ENCODE peak calls at places on chromosomes 7 and 10, in ten cellular contexts. C is activated CD8-positive, alpha-beta memory T cell treated with anti-CD3 and anti-CD28 coated beads, Interleukin-2, amount 10 ng/mL, durations not matched to agents 7 days and 5 days; I is sciatic nerve; A is left lung; Y is psoas muscle; V is natural killer cell; R is left cardiac atrium; B is upper lobe of right lung; K is naive thymus-derived CD4-positive, alpha-beta T cell; W is Panc1. H is an unnamed sample.

GRCh38 chr7:101987494-101987893 is 170.1 kb downstream of the CUX1 start:
- ATAC-seq in B (no peak), R (no peak), K (no peak), A (no peak), Y (no peak), W (no peak), C (no peak), V (no peak), I (no peak), H (no peak)

GRCh38 chr7:92608380-92609322 is 18.5 kb upstream of the FAM133B start:
- ATAC-seq in V (no peak), I (peak), C (no peak), K (no peak), Y (no peak), B (peak), A (peak), W (no peak), R (peak), H (no peak)

GRCh38 chr7:50778189-50778588 is 4.5 kb downstream of the GRB10 start:
- ATAC-seq in C (no peak), V (no peak), W (no peak), A (no peak), K (no peak), Y (no peak), B (no peak), I (no peak), R (no peak), H (no peak)

GRCh38 chr10:6840766-6841165 is 260.7 kb upstream of the PRKCQ start:
- ATAC-seq in C (no peak), K (no peak), R (no peak), V (no peak), B (no peak), A (no peak), I (no peak), W (no peak), Y (no peak), H (no peak)

GRCh38 chr10:114172776-114173555 is 1.0 kb downstream of the CCDC186 start:
- ATAC-seq in B (no peak), V (no peak), I (no peak), Y (no peak), R (no peak), W (no peak), C (no peak), K (no peak), A (no peak), H (no peak)

GRCh38 chr10:92031580-92031979 is 108.0 kb downstream of the BTAF1 start:
- ATAC-seq in C (peak), Y (no peak), K (no peak), R (no peak), V (no peak), W (no peak), I (no peak), A (no peak), B (no peak), H (no peak)

GRCh38 chr10:79400567-79401004 is 44.8 kb downstream of the ZCCHC24 start:
- ATAC-seq in C (peak), Y (no peak), A (peak), B (peak), R (no peak), W (peak), K (peak), V (peak), I (no peak), H (peak)

GRCh38 chr10:130137659-130138478 is 1.7 kb downstream of the GLRX3 start:
- ATAC-seq in C (no peak), Y (no peak), R (no peak), B (no peak), V (no peak), K (no peak), I (no peak), W (no peak), A (peak), H (no peak)

GRCh38 chr10:70060389-70060788 is 7.7 kb downstream of the MACROH2A2 start:
- ATAC-seq in A (no peak), V (no peak), K (no peak), B (no peak), W (peak), Y (no peak), R (no peak), C (no peak), I (no peak), H (no peak)

GRCh38 chr10:124632064-124632531 is 112.1 kb downstream of the FAM53B start:
- ATAC-seq in V (peak), R (peak), A (peak), W (peak), I (peak), K (peak), C (no peak), B (peak), Y (peak), H (peak)

GRCh38 chr10:71850021-71850744 is 868 bp downstream of the PSAP start:
- ATAC-seq in V (no peak), R (no peak), C (no peak), K (no peak), W (no peak), I (no peak), A (no peak), B (no peak), Y (no peak), H (no peak)

GRCh38 chr10:125201108-125201524 is 40.8 kb upstream of the CTBP2 start:
- ATAC-seq in B (no peak), C (peak), K (no peak), Y (no peak), A (peak), R (no peak), I (no peak), V (no peak), W (peak), H (no peak)

GRCh38 chr7:113394856-113395255 is 276.5 kb upstream of the SMIM30 start:
- ATAC-seq in Y (no peak), V (no peak), C (no peak), K (no peak), I (no peak), B (no peak), W (no peak), R (no peak), A (no peak), H (peak)

GRCh38 chr10:113176652-113177155 is 226.7 kb downstream of the TCF7L2 start:
- ATAC-seq in Y (no peak), C (no peak), K (no peak), A (no peak), V (no peak), R (no peak), I (peak), W (peak), B (no peak), H (no peak)

GRCh38 chr10:67770537-67770936 is 67.5 kb downstream of the DNAJC12 start:
- ATAC-seq in K (no peak), W (no peak), Y (no peak), B (no peak), R (no peak), V (no peak), A (no peak), C (no peak), I (no peak), H (no peak)

GRCh38 chr10:73183882-73184281 is 16.0 kb downstream of the FAM149B1 start:
- ATAC-seq in I (no peak), R (no peak), A (no peak), Y (no peak), B (no peak), K (no peak), C (no peak), V (no peak), W (no peak), H (no peak)

GRCh38 chr10:91743460-91743859 is 54.8 kb upstream of the TNKS2 start:
- ATAC-seq in C (no peak), V (no peak), A (no peak), Y (no peak), I (no peak), K (no peak), B (no peak), W (no peak), R (no peak), H (no peak)

GRCh38 chr7:17184805-17185689 is 113.4 kb upstream of the AHR start:
- ATAC-seq in Y (no peak), C (peak), A (peak), W (no peak), R (no peak), V (no peak), B (no peak), I (no peak), K (peak), H (no peak)

GRCh38 chr10:63204667-63205391 is 71.7 kb downstream of the NRBF2 start:
- ATAC-seq in W (no peak), V (peak), I (no peak), C (peak), K (no peak), A (no peak), B (no peak), R (no peak), Y (no peak), H (no peak)

GRCh38 chr10:100727808-100728207 is 17.6 kb upstream of the PAX2 start:
- ATAC-seq in W (no peak), A (no peak), B (no peak), K (no peak), R (no peak), C (no peak), I (no peak), V (no peak), Y (no peak), H (no peak)

GRCh38 chr10:37095822-37096593 is 29.4 kb upstream of the ANKRD30A start:
- ATAC-seq in Y (no peak), W (no peak), I (no peak), C (no peak), A (no peak), B (no peak), K (no peak), V (no peak), R (no peak), H (no peak)

GRCh38 chr7:48976850-48977249 is 52.5 kb downstream of the CDC14C start:
- ATAC-seq in W (no peak), V (no peak), R (no peak), I (no peak), B (peak), C (no peak), K (no peak), Y (no peak), A (no peak), H (no peak)

GRCh38 chr10:80737209-80737608 is 199.5 kb downstream of the SH2D4B start:
- ATAC-seq in W (no peak), Y (no peak), B (no peak), V (no peak), K (no peak), C (no peak), I (no peak), A (no peak), R (no peak), H (no peak)

GRCh38 chr7:34320412-34320811 is 337.6 kb upstream of the NPSR1 start:
- ATAC-seq in A (no peak), B (no peak), I (no peak), W (peak), V (no peak), Y (no peak), C (no peak), K (no peak), R (no peak), H (no peak)

GRCh38 chr7:74464931-74465906 is 11.5 kb downstream of the GTF2IRD1 start:
- ATAC-seq in A (peak), Y (no peak), K (no peak), B (peak), I (no peak), R (no peak), C (no peak), W (no peak), V (no peak), H (no peak)

GRCh38 chr7:27420702-27421101 is 178.1 kb downstream of the EVX1 start:
- ATAC-seq in B (no peak), W (no peak), R (no peak), A (no peak), Y (no peak), I (no peak), K (no peak), C (no peak), V (no peak), H (no peak)